ENCODE peak calls at places on chromosomes 7 and 10, in seven cellular contexts. I is H1; M is prostate gland; D is CD4-positive, alpha-beta T cell; O is GM23248; Y is IMR-90; J is colonic mucosa. U is an unnamed sample. For H3K9me3, the result is how much of the 10 kb centered on the place peaks cover.

GRCh38 chr7:156466955-156467625 is 173.5 kb upstream of the RNF32 start:
- DNase-seq in I (no peak), M (no peak), D (no peak), O (no peak), Y (no peak), J (no peak), U (no peak)

GRCh38 chr10:20105236-20105635 is 289.0 kb downstream of the PLXDC2 start:
- DNase-seq in I (no peak), M (peak), D (no peak), O (no peak), Y (peak), J (no peak), U (no peak)

GRCh38 chr10:72697711-72698110 is 5.8 kb downstream of the MCU start:
- DNase-seq in I (no peak), M (no peak), D (no peak), O (peak), Y (no peak), J (no peak), U (no peak)

GRCh38 chr7:135200824-135201331 is 10.4 kb downstream of the WDR91 start:
- DNase-seq in I (no peak), M (no peak), D (no peak), O (no peak), Y (no peak), J (no peak), U (no peak)

GRCh38 chr7:43674559-43675436 is 54.5 kb downstream of the COA1 start:
- DNase-seq in I (no peak), M (no peak), D (no peak), O (peak), Y (peak), J (no peak), U (no peak)

GRCh38 chr10:99394761-99395386 is 35.5 kb downstream of the GOT1 start:
- DNase-seq in I (no peak), M (peak), D (no peak), O (no peak), Y (no peak), J (no peak), U (peak)

GRCh38 chr10:108203905-108204527 is 1039.5 kb upstream of the SORCS1 start:
- DNase-seq in I (no peak), M (no peak), D (no peak), O (no peak), Y (no peak), J (no peak), U (no peak)

GRCh38 chr7:55649238-55649637 is 76.9 kb upstream of the VOPP1 start:
- DNase-seq in I (no peak), M (no peak), D (no peak), O (no peak), Y (no peak), J (no peak), U (no peak)

GRCh38 chr10:71651953-71652352 is 67.6 kb downstream of the C10orf105 start:
- DNase-seq in I (no peak), M (no peak), D (no peak), O (no peak), Y (no peak), J (no peak), U (no peak)

GRCh38 chr7:108010377-108010776 is 7.4 kb upstream of the LAMB1 start:
- DNase-seq in I (no peak), M (no peak), D (no peak), O (no peak), Y (no peak), J (no peak), U (no peak)

GRCh38 chr7:117772416-117772815 is 100.8 kb downstream of the CTTNBP2 start:
- DNase-seq in I (no peak), M (no peak), D (no peak), O (no peak), Y (no peak), J (no peak), U (no peak)

GRCh38 chr10:110391541-110391940 is 86.8 kb upstream of the SMNDC1 start:
- DNase-seq in I (no peak), M (no peak), D (no peak), O (no peak), Y (no peak), J (no peak), U (no peak)

GRCh38 chr7:31997423-31997822 is 72.8 kb downstream of the PDE1C start:
- DNase-seq in I (no peak), M (no peak), D (no peak), O (no peak), Y (no peak), J (no peak), U (no peak)

GRCh38 chr10:78903351-78903940 is 165.3 kb upstream of the ZMIZ1 start:
- DNase-seq in I (no peak), M (no peak), D (no peak), O (no peak), Y (no peak), J (peak), U (no peak)

GRCh38 chr10:52906046-52906445 is 133.5 kb upstream of the MBL2 start:
- DNase-seq in I (no peak), M (no peak), D (no peak), O (no peak), Y (no peak), J (no peak), U (no peak)

GRCh38 chr10:3249292-3249889 is 76.8 kb upstream of the PITRM1 start:
- DNase-seq in I (no peak), M (no peak), D (no peak), O (no peak), Y (no peak), J (no peak), U (no peak)

GRCh38 chr10:3245395-3245794 is 72.8 kb upstream of the PITRM1 start:
- DNase-seq in I (no peak), M (no peak), D (no peak), O (no peak), Y (no peak), J (no peak), U (no peak)

GRCh38 chr10:3251172-3251571 is 78.6 kb upstream of the PITRM1 start:
- DNase-seq in I (no peak), M (no peak), D (no peak), O (no peak), Y (no peak), J (no peak), U (no peak)

GRCh38 chr10:3248526-3249255 is 76.1 kb upstream of the PITRM1 start:
- DNase-seq in I (no peak), M (no peak), D (no peak), O (peak), Y (peak), J (no peak), U (no peak)
- H3K27ac ChIP-seq in I (no peak), M (peak), D (no peak), O (peak), Y (peak), J (peak), U (peak)

GRCh38 chr7:57412168-57412567 is 37.8 kb upstream of the ZNF716 start:
- DNase-seq in I (no peak), M (no peak), D (no peak), O (no peak), Y (no peak), J (no peak), U (no peak)
- H3K9me3 ChIP-seq in I (half or more), M (under half), D (under half), O (under half), Y (under half), J (under half), U (under half)

GRCh38 chr7:137879357-137880158 is 32.8 kb upstream of the DGKI start:
- DNase-seq in I (peak), M (no peak), D (no peak), O (peak), Y (peak), J (no peak), U (no peak)

GRCh38 chr7:137882261-137882668 is 35.5 kb upstream of the DGKI start:
- DNase-seq in I (no peak), M (no peak), D (no peak), O (peak), Y (peak), J (no peak), U (no peak)

GRCh38 chr7:137881607-137882260 is 35.0 kb upstream of the DGKI start:
- DNase-seq in I (no peak), M (no peak), D (no peak), O (no peak), Y (no peak), J (no peak), U (no peak)

GRCh38 chr7:137878333-137878961 is 31.7 kb upstream of the DGKI start:
- DNase-seq in I (no peak), M (no peak), D (no peak), O (peak), Y (peak), J (peak), U (peak)

DNA sequence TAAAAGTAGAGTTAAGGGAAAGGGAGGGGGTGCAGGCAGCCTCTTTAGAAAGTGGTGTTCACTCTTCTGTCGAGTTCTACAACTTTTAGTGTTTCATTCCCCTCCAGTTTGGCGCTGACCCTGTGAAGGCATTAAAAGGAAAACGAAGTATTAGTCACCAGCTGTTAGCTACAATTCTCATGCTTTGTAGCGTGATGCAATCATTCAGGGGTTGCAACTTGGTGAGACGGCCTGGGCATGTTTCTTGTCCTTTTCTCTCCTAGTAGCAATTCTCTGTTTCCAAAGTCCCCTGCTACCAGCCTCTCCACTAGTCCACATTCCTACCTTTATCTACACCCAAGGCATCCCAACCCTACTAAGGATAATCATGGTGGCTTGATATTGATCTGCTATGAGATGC is 33.7 kb upstream of the DGKI start:
- DNase-seq in I (no peak), M (no peak), D (no peak), O (peak), Y (peak), J (no peak), U (no peak)
- H3K27ac ChIP-seq in I (no peak), M (no peak), D (no peak), O (peak), Y (no peak), J (no peak), U (peak)

DNA sequence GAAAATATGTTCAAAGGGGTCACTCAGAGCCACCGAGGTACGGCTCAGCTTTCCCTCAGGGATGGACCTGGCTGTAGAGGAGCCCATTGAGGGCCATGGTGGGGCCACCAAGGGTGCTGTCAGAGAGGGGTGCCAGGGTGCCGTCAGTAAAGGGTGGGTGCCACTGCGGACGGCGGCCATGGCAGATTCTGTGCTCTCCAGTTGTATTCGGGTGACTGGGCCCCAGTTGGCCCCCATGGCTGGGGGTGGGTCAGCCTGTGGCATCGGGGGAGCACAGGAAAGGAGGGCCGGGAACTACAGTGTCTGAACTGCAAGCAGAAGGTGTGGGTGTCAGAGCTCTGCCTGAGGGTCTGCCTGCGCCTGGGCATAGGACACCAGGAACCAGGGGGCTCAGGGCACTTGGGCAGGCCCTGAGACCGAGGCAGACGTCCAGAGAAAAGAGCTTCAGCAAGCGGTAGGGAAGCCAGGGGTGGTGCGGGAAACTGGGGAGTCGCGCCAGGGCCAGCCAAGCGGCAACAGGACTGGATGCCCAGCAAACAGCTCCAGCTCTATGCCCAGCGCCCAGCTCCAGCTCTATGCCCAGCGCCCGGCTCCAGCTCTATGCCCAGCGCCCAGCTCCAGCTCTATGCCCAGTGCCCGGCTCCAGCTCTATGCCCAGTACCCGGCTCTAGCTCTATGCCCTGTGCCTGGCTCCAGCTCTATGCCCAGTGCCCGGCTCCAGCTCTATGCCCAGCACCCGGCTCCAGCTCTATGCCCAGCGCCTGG is 502.3 kb upstream of the FOXK1 start:
- DNase-seq in I (no peak), M (no peak), D (no peak), O (no peak), Y (no peak), J (no peak), U (no peak)
- H3K9me3 ChIP-seq in I (under half), M (under half), D (under half), O (under half), Y (under half), J (under half), U (under half)

GRCh38 chr7:6107924-6108323 is 76.7 kb downstream of the ANKRD61 start:
- DNase-seq in I (no peak), M (no peak), D (no peak), O (no peak), Y (no peak), J (no peak), U (no peak)
- H3K27ac ChIP-seq in I (no peak), M (no peak), D (no peak), O (no peak), Y (no peak), J (no peak), U (no peak)

GRCh38 chr10:107103174-107104025 is 61.1 kb downstream of the SORCS1 start:
- DNase-seq in I (no peak), M (no peak), D (no peak), O (no peak), Y (no peak), J (no peak), U (no peak)
- H3K9me3 ChIP-seq in I (under half), M (under half), D (under half), O (under half), Y (under half), J (under half), U (under half)

GRCh38 chr10:103751696-103752287 is 103.6 kb downstream of the SH3PXD2A start:
- DNase-seq in I (no peak), M (no peak), D (no peak), O (no peak), Y (no peak), J (no peak), U (no peak)
- H3K27ac ChIP-seq in I (no peak), M (no peak), D (no peak), O (no peak), Y (no peak), J (no peak), U (no peak)

GRCh38 chr7:158450476-158451124 is 137.0 kb downstream of the PTPRN2 start:
- DNase-seq in I (no peak), M (no peak), D (no peak), O (no peak), Y (no peak), J (no peak), U (no peak)
- H3K9me3 ChIP-seq in I (under half), M (under half), D (under half), O (under half), Y (half or more), J (under half), U (under half)

U was measured in thyroid gland.